ENCODE peak calls at places on chromosomes 5 and 9, in eight cellular contexts. W is activated T-cell treated with anti-CD3 and anti-CD28 coated beads for 48 hours; Q is left colon; S is naive thymus-derived CD8-positive, alpha-beta T cell; M is stimulated activated CD8-positive, alpha-beta memory T cell treated with anti-CD3 and anti-CD28 coated beads, Interleukin-7, amount 100 ng/mL, for 24 hours; L is bronchial epithelial cell; J is H1; P is fibroblast of the conjunctiva. G is an unnamed sample.

GRCh38 chr5:111411321-111411720 is 101.0 kb downstream of the STARD4 start:
- DNase-seq in W (no peak), Q (no peak), S (no peak), M (no peak), L (peak; percentile 38), J (no peak), P (no peak), G (peak; percentile 1)

GRCh38 chr5:143618146-143618545 is 193.8 kb upstream of the HMHB1 start:
- DNase-seq in W (no peak), Q (no peak), S (no peak), M (no peak), L (no peak), J (no peak), P (no peak), G (no peak)

GRCh38 chr9:69817202-69817601 is 3.4 kb upstream of the CFAP95 start:
- DNase-seq in W (no peak), Q (no peak), S (no peak), M (no peak), L (no peak), J (no peak), P (no peak), G (no peak)

GRCh38 chr5:38648703-38649291 is 92.4 kb upstream of the LIFR start:
- DNase-seq in W (no peak), Q (no peak), S (no peak), M (no peak), L (no peak), J (no peak), P (no peak), G (no peak)

GRCh38 chr5:154388842-154389241 is 57.0 kb upstream of the SAP30L start:
- DNase-seq in W (no peak), Q (no peak), S (no peak), M (no peak), L (no peak), J (no peak), P (no peak), G (no peak)

GRCh38 chr5:52007230-52007858 is 624.1 kb downstream of the ISL1 start:
- DNase-seq in W (no peak), Q (no peak), S (no peak), M (no peak), L (peak; percentile 51), J (no peak), P (peak; percentile 17), G (peak; percentile 12)

GRCh38 chr5:62600560-62601252 is 22.1 kb downstream of the LRRC70 start:
- DNase-seq in W (no peak), Q (no peak), S (no peak), M (no peak), L (peak; percentile 15), J (no peak), P (no peak), G (no peak)

GRCh38 chr9:129773262-129774048 is 20.6 kb upstream of the PTGES start:
- DNase-seq in W (no peak), Q (no peak), S (no peak), M (no peak), L (peak; percentile 89), J (no peak), P (no peak), G (no peak)

GRCh38 chr5:127590154-127590722 is 58.6 kb upstream of the CTXN3 start:
- DNase-seq in W (no peak), Q (no peak), S (no peak), M (no peak), L (no peak), J (no peak), P (no peak), G (no peak)

GRCh38 chr5:111772456-111772855 is 15.5 kb upstream of the NREP start:
- DNase-seq in W (no peak), Q (no peak), S (no peak), M (no peak), L (no peak), J (no peak), P (no peak), G (no peak)

GRCh38 chr9:124818431-124819281 is 34.6 kb upstream of the WDR38 start:
- DNase-seq in W (no peak), Q (no peak), S (no peak), M (no peak), L (peak; percentile 93), J (no peak), P (no peak), G (no peak)

GRCh38 chr9:122383992-122384461 is 13.2 kb downstream of the PTGS1 start:
- DNase-seq in W (no peak), Q (no peak), S (no peak), M (no peak), L (peak; percentile 77), J (no peak), P (peak; percentile 41), G (no peak)

GRCh38 chr5:60829490-60830266 is 14.4 kb downstream of the ELOVL7 start:
- DNase-seq in W (no peak), Q (no peak), S (no peak), M (no peak), L (peak; percentile 46), J (no peak), P (no peak), G (no peak)

GRCh38 chr5:111013011-111013410 is 58.5 kb upstream of the TSLP start:
- DNase-seq in W (no peak), Q (no peak), S (no peak), M (no peak), L (peak; percentile 72), J (no peak), P (no peak), G (peak; percentile 2)

GRCh38 chr5:51043740-51044139 is 339.5 kb upstream of the ISL1 start:
- DNase-seq in W (no peak), Q (no peak), S (no peak), M (no peak), L (peak; percentile 71), J (no peak), P (no peak), G (no peak)

GRCh38 chr5:6389946-6390530 is 11.7 kb upstream of the MED10 start:
- DNase-seq in W (no peak), Q (no peak), S (no peak), M (no peak), L (no peak), J (no peak), P (no peak), G (no peak)

GRCh38 chr5:179679014-179679674 is 1.7 kb downstream of the CBY3 start:
- DNase-seq in W (peak; percentile 73), Q (peak; percentile 84), S (peak; percentile 59), M (peak; percentile 47), L (peak; percentile 38), J (peak; percentile 81), P (peak; percentile 38), G (no peak)

GRCh38 chr5:156526081-156527017 is 199.4 kb downstream of the SGCD start:
- DNase-seq in W (no peak), Q (no peak), S (no peak), M (no peak), L (no peak), J (no peak), P (no peak), G (no peak)

GRCh38 chr5:172133359-172134029 is 54.5 kb downstream of the STK10 start:
- DNase-seq in W (peak; percentile 50), Q (no peak), S (peak; percentile 29), M (no peak), L (peak; percentile 99), J (no peak), P (peak; percentile 65), G (peak; percentile 42)

GRCh38 chr5:68332546-68332945 is 117.0 kb downstream of the PIK3R1 start:
- DNase-seq in W (no peak), Q (no peak), S (no peak), M (no peak), L (peak; percentile 66), J (no peak), P (no peak), G (no peak)

GRCh38 chr9:136198605-136199083 is 6.3 kb downstream of the LHX3 start:
- DNase-seq in W (no peak), Q (no peak), S (no peak), M (no peak), L (peak; percentile 48), J (no peak), P (no peak), G (no peak)

GRCh38 chr5:111229871-111230812 is 6.0 kb downstream of the CAMK4 start:
- DNase-seq in W (no peak), Q (no peak), S (peak; percentile 72), M (no peak), L (no peak), J (no peak), P (no peak), G (no peak)

GRCh38 chr9:129910628-129911567 is 75.6 kb downstream of the USP20 start:
- DNase-seq in W (no peak), Q (no peak), S (no peak), M (no peak), L (peak; percentile 100), J (no peak), P (peak; percentile 99), G (peak; percentile 98)

GRCh38 chr9:133558191-133559126 is 24.0 kb downstream of the ADAMTSL2 start:
- DNase-seq in W (peak; percentile 25), Q (no peak), S (no peak), M (no peak), L (peak; percentile 45), J (no peak), P (peak; percentile 59), G (peak; percentile 65)

GRCh38 chr5:132380047-132380446 is 10.5 kb downstream of the SLC22A5 start:
- DNase-seq in W (no peak), Q (no peak), S (no peak), M (no peak), L (no peak), J (no peak), P (no peak), G (no peak)

GRCh38 chr9:128587453-128587852 is 35.1 kb downstream of the SPTAN1 start:
- DNase-seq in W (peak; percentile 27), Q (no peak), S (peak; percentile 31), M (no peak), L (no peak), J (no peak), P (no peak), G (no peak)

GRCh38 chr5:52895572-52896296 is 93.4 kb upstream of the ITGA2 start:
- DNase-seq in W (no peak), Q (no peak), S (no peak), M (no peak), L (no peak), J (no peak), P (no peak), G (no peak)

GRCh38 chr5:59709346-59709821 is 184.1 kb downstream of the PDE4D start:
- DNase-seq in W (no peak), Q (no peak), S (no peak), M (no peak), L (no peak), J (peak; percentile 47), P (no peak), G (no peak)

GRCh38 chr9:121725008-121725795 is 73.8 kb downstream of the DAB2IP start:
- DNase-seq in W (no peak), Q (peak; percentile 63), S (no peak), M (no peak), L (peak; percentile 94), J (no peak), P (peak; percentile 96), G (peak; percentile 85)

GRCh38 chr5:123125953-123126352 is 36.9 kb downstream of the PRDM6 start:
- DNase-seq in W (no peak), Q (no peak), S (no peak), M (no peak), L (peak; percentile 56), J (no peak), P (peak; percentile 70), G (peak; percentile 65)

GRCh38 chr5:125237026-125237425 is 490.6 kb upstream of the ZNF608 start:
- DNase-seq in W (no peak), Q (no peak), S (no peak), M (no peak), L (no peak), J (peak; percentile 25), P (no peak), G (peak; percentile 18)

GRCh38 chr9:135269912-135270630 is 182.6 kb downstream of the OLFM1 start:
- DNase-seq in W (no peak), Q (no peak), S (no peak), M (no peak), L (no peak), J (no peak), P (no peak), G (no peak)

GRCh38 chr9:117796681-117797080 is 92.5 kb downstream of the TLR4 start:
- DNase-seq in W (no peak), Q (no peak), S (no peak), M (no peak), L (no peak), J (no peak), P (peak; percentile 14), G (peak; percentile 5)

GRCh38 chr5:15690611-15691010 is 190.6 kb downstream of the FBXL7 start:
- DNase-seq in W (no peak), Q (no peak), S (no peak), M (no peak), L (no peak), J (no peak), P (no peak), G (no peak)

G was measured in astrocyte of the cerebellum.